ENCODE peak calls at places on chromosomes 4 and X, in four cellular contexts. P, G, I and V are unnamed samples.

GRCh38 chr4:111066887-111067286 is 444.0 kb upstream of the PITX2 start:
- DNase-seq in P (no peak), G (no peak), I (no peak), V (no peak)

GRCh38 chr4:170853422-170854021 is 763.8 kb upstream of the AADAT start:
- DNase-seq in P (peak; percentile 48), G (peak; percentile 35), I (peak; percentile 19), V (peak; percentile 4)

GRCh38 chr4:56512166-56512565 is 6.6 kb downstream of the ARL9 start:
- DNase-seq in P (no peak), G (peak; percentile 25), I (no peak), V (no peak)

GRCh38 chr4:19698961-19699360 is 552.7 kb upstream of the SLIT2 start:
- DNase-seq in P (no peak), G (no peak), I (no peak), V (no peak)

GRCh38 chrX:40109288-40110008 is 11.7 kb upstream of the BCOR start:
- DNase-seq in P (no peak), G (peak; percentile 83), I (peak; percentile 49), V (no peak)

GRCh38 chr4:174218127-174218790 is 65.2 kb downstream of the FBXO8 start:
- DNase-seq in P (no peak), G (no peak), I (no peak), V (no peak)

GRCh38 chr4:133148690-133149363 is at the start of gene PCDH10:
- DNase-seq in P (no peak), G (peak; percentile 64), I (peak; percentile 1), V (no peak)

GRCh38 chr4:41294445-41295062 is 37.8 kb downstream of the UCHL1 start:
- DNase-seq in P (peak; percentile 29), G (peak; percentile 12), I (no peak), V (no peak)

GRCh38 chr4:2788101-2788500 is 4.8 kb upstream of the SH3BP2 start:
- DNase-seq in P (no peak), G (no peak), I (no peak), V (no peak)

GRCh38 chr4:139530833-139531427 is 25.1 kb downstream of the SETD7 start:
- DNase-seq in P (peak; percentile 13), G (peak; percentile 70), I (peak; percentile 35), V (no peak)

GRCh38 chr4:38037627-38038026 is 77.4 kb downstream of the PTTG2 start:
- DNase-seq in P (no peak), G (no peak), I (peak; percentile 78), V (no peak)

DNA sequence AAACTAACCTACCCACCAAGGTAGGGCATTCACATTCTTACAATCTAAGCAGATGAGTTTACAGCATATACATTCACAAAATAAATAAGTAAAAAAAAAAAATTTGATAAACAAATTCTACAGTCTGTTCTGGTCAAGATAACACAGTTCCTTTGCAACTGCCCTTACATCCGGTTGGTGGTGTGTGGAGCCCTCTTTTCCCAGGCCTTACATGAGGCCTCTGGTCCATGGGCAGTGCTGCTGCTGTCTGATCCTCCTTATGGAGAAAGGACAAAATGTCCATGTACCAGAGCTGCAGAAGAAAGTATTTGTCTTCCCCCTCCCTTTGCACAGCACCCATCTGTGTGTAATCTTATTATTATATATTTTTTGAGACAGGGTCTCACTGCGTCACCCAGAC is 2.2 kb upstream of the SEPTIN11 start:
- DNase-seq in P (no peak), G (peak; percentile 75), I (no peak), V (no peak)
- H3K4me3 ChIP-seq in P (no peak overlapping the region), G (peak overlapping the region; percentile 80), I (no peak overlapping the region), V (no peak overlapping the region)

DNA sequence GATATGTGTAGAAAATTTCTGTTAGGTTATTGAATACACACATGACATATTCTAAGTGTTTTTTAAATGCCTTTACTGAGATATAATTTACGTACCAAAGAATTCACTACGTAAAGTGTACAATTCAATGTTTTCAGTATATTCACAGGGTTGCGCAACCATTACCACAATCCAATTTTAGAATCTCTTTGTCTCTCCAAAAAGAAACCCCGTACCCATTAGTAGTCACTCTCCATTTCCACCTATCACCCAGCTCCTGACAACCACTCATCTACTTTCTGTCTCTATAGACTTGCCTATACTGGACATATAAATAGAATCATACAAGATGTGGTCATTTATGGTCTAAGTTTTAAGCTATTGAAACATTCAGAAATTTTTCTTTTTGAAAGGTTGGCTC is 53.0 kb upstream of the FBXW7 start:
- DNase-seq in P (no peak), G (no peak), I (no peak), V (no peak)
- TF ChIP-seq TCF7L2 in P (no peak), G (no peak), I (no peak), V (no peak)

GRCh38 chr4:108868606-108869227 is 105.9 kb upstream of the ETNPPL start:
- DNase-seq in P (no peak), G (no peak), I (no peak), V (no peak)
- TF ChIP-seq CTCF in P (no peak), G (no peak), I (no peak), V (no peak)

DNA sequence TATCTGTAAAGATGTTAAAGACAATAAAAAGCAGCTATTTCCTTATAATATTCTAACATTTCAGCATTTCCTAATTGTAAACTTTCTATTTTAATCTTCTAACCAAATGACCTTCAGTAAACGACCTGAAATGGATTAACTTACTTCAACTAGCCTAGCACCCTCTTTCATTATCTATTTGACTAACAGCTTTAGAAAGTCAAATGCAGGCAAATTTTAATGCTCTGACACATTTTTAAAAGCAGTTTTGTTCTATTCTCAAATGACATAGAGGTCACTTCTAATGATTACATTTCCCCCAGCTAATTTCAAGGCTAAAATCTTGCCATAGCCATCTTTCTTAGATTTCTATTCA is 41.9 kb downstream of the SLC7A11 start:
- DNase-seq in P (no peak), G (no peak), I (no peak), V (no peak)
- H3K4me3 ChIP-seq in P (peak overlapping the region; percentile 23), G (no peak overlapping the region), I (peak overlapping the region; percentile 40), V (no peak overlapping the region)